ENCODE peak calls at places on chromosome 22, in four cellular contexts. R is A549, J is HL-60, X is body of pancreas. P is an unnamed sample.

GRCh38 chr22:26391623-26392022 is 37.4 kb upstream of the ASPHD2 start:
- DNase-seq in J (no peak), X (no peak), R (no peak), P (no peak)

GRCh38 chr22:48929276-48929790 is 898.3 kb downstream of the BRD1 start:
- DNase-seq in R (no peak), J (no peak), X (no peak), P (peak)

GRCh38 chr22:29623059-29623458 is 19.6 kb downstream of the NF2 start:
- DNase-seq in J (no peak), X (no peak), R (no peak), P (no peak)

GRCh38 chr22:44475706-44476105 is 22.3 kb downstream of the RTL6 start:
- DNase-seq in R (no peak), J (no peak), X (no peak), P (no peak)

GRCh38 chr22:29480512-29481264 is 670 bp downstream of the NEFH start:
- DNase-seq in X (peak), J (peak), R (no peak), P (no peak)

GRCh38 chr22:27534720-27535125 is 266.8 kb downstream of the MN1 start:
- DNase-seq in X (no peak), R (peak), J (no peak), P (no peak)

GRCh38 chr22:44218071-44218470 is 37.3 kb downstream of the PARVG start:
- DNase-seq in X (no peak), J (no peak), R (no peak), P (no peak)

GRCh38 chr22:50516891-50517290 is 8.5 kb downstream of the SCO2 start:
- DNase-seq in R (no peak), J (no peak), X (no peak), P (no peak)

GRCh38 chr22:38513063-38513462 is 7.0 kb upstream of the DDX17 start:
- DNase-seq in X (no peak), R (no peak), J (peak), P (no peak)

GRCh38 chr22:21866821-21867527 is 471 bp downstream of the MAPK1 start:
- DNase-seq in J (peak), X (peak), R (peak), P (peak)

GRCh38 chr22:27662359-27663030 is 139.1 kb downstream of the MN1 start:
- DNase-seq in R (no peak), J (no peak), X (peak), P (no peak)

GRCh38 chr22:17910561-17911311 is 113.6 kb downstream of the MICAL3 start:
- DNase-seq in J (no peak), X (peak), R (peak), P (peak)

DNA sequence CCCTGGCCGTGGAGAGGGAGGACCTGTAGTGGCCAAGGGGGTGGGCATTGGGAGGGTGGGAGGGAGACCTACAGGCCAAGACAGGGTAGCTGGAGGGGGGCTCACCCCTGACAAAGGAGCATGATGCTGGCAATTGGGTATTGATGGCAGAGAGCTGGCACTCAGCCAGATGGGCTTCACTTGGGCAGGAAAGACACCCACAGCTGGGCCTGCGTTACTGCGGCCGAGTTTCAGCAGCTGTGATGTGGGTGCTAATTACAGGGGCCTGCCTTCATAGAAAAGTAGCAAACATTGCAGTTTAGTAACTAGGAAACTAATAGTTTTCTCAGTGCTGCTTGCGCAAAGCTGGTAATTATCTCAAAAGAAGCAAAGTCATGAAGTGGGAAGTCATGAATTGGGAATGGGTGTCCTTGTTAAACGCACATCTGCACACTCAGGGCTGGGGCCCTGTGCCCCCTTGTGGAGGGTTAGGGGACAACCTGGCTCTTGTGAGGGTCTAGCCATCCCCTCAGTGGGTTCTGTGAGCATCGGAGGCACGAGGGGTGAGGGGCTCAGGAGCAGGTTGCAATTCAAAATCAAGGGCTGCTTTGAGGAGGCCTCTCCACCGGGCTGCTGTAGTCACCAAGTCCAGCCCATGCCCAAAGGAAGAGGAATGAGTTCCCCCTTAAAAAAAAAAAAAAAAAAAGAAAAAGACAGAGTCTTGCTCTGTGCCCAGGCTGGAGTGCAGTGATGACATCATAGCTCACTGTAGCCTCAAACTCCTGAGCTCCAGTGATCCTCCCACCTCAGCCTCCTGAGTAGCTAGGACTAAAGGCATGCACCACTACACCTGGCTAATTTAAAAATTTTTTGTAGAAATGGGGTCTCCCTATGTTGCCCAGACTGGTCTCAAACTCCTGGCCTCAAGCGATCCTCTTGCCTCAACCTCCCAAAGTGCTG is 24.4 kb upstream of the TXNRD2 start:
- DNase-seq in R (no peak), X (no peak), J (peak), P (no peak)
- TF ChIP-seq CTCF in R (no peak), X (no peak), J (peak), P (no peak)

GRCh38 chr22:19941365-19942070 is at the start of the genes COMT and TXNRD2:
- DNase-seq in J (peak), R (peak), X (peak), P (peak)
- TF ChIP-seq CTCF in J (no peak), R (no peak), X (no peak), P (no peak)

DNA sequence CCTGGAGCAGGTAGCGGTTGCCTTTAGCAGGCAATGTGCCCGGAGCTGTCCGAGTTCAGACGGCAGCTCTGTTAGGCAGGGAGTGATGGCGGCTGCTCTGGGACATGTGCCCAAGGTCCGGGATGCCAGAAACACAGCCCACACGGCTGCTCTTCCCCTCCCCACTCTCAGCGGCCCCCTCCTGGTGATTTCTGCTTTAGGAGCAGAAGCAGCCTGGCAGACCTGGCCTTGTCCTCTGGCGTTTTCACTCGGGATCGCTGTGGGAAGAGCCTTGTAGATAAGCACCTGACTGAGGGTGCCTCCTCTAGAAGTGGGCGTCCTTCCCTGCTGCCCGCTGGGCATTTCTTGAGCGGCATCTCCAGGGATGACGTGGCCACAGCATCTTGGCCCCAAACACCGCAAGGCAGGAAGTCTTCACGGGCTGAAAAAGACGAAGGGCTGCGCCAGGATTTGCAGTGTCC is 392.2 kb downstream of the TBC1D22A start:
- DNase-seq in X (peak), R (no peak), J (no peak), P (no peak)
- TF ChIP-seq CTCF in X (no peak), R (no peak), J (no peak), P (no peak)

GRCh38 chr22:41479671-41480396 is 10.9 kb downstream of the ACO2 start:
- DNase-seq in R (no peak), J (no peak), X (no peak), P (no peak)
- TF ChIP-seq CTCF in R (no peak), J (no peak), X (no peak), P (no peak)

P was measured in lower leg skin.